ENCODE peak calls at places on chromosome X, in six cellular contexts. I is GM19239, B is fibroblast of mammary gland, G is mesendoderm, D is EH, P is AG09309. J is an unnamed sample.

GRCh38 chrX:132184871-132185270 is 34.4 kb downstream of the RAP2C start:
- DNase-seq in I (no peak), B (no peak), G (peak; percentile 66), D (peak; percentile 28), P (no peak), J (no peak)

GRCh38 chrX:81238166-81238565 is 36.3 kb downstream of the SH3BGRL start:
- DNase-seq in I (no peak), B (no peak), G (peak; percentile 22), D (no peak), P (no peak), J (no peak)

GRCh38 chrX:64377753-64378152 is 17.5 kb downstream of the MTMR8 start:
- DNase-seq in I (no peak), B (no peak), G (no peak), D (no peak), P (no peak), J (no peak)

GRCh38 chrX:17552251-17552650 is 177.3 kb downstream of the NHS start:
- DNase-seq in I (no peak), B (peak; percentile 66), G (no peak), D (peak; percentile 59), P (no peak), J (no peak)

GRCh38 chrX:96182366-96182765 is 502.3 kb upstream of the DIAPH2 start:
- DNase-seq in I (no peak), B (peak; percentile 24), G (peak; percentile 74), D (peak; percentile 6), P (no peak), J (no peak)

GRCh38 chrX:41475611-41476241 is 28.6 kb downstream of the NYX start:
- DNase-seq in I (no peak), B (no peak), G (peak; percentile 81), D (no peak), P (no peak), J (no peak)

GRCh38 chrX:50881028-50881427 is 29.5 kb upstream of the BMP15 start:
- DNase-seq in I (no peak), B (no peak), G (no peak), D (no peak), P (no peak), J (no peak)

GRCh38 chrX:113741744-113742143 is 842.1 kb upstream of the HTR2C start:
- DNase-seq in I (no peak), B (peak; percentile 50), G (peak; percentile 33), D (no peak), P (no peak), J (no peak)

GRCh38 chrX:3788494-3789233 is 75.2 kb upstream of the PRKX start:
- DNase-seq in I (no peak), B (no peak), G (peak; percentile 65), D (no peak), P (no peak), J (no peak)

GRCh38 chrX:112247714-112248113 is 165.1 kb upstream of the TRPC5 start:
- DNase-seq in I (no peak), B (no peak), G (no peak), D (no peak), P (no peak), J (no peak)

GRCh38 chrX:15911729-15912550 is 57.3 kb upstream of the AP1S2 start:
- DNase-seq in I (no peak), B (peak; percentile 32), G (no peak), D (no peak), P (no peak), J (no peak)

GRCh38 chrX:133897593-133898163 is 87.7 kb downstream of the GPC3 start:
- DNase-seq in I (no peak), B (no peak), G (no peak), D (no peak), P (no peak), J (no peak)

GRCh38 chrX:56231706-56232105 is 450 bp upstream of the KLF8 start:
- DNase-seq in I (no peak), B (no peak), G (peak; percentile 93), D (no peak), P (no peak), J (no peak)

GRCh38 chrX:103253608-103254007 is 1.3 kb downstream of the TCEAL8 start:
- DNase-seq in I (no peak), B (peak; percentile 14), G (peak; percentile 70), D (peak; percentile 1), P (no peak), J (no peak)

GRCh38 chrX:104113237-104113965 is 1.1 kb downstream of the ZCCHC18 start:
- DNase-seq in I (no peak), B (peak; percentile 38), G (peak; percentile 83), D (peak; percentile 67), P (no peak), J (peak; percentile 14)

GRCh38 chrX:63424063-63424462 is 72.9 kb upstream of the SPIN4 start:
- DNase-seq in I (no peak), B (no peak), G (no peak), D (no peak), P (no peak), J (no peak)

GRCh38 chrX:134469481-134469880 is 9.5 kb downstream of the HPRT1 start:
- DNase-seq in I (no peak), B (peak; percentile 61), G (no peak), D (peak; percentile 51), P (no peak), J (no peak)

GRCh38 chrX:63784902-63785692 is at the start of gene ARHGEF9:
- DNase-seq in I (no peak), B (no peak), G (peak; percentile 78), D (peak; percentile 12), P (no peak), J (no peak)

GRCh38 chrX:126165401-126165720 is 728 bp downstream of the DCAF12L2 start:
- DNase-seq in I (no peak), B (no peak), G (no peak), D (no peak), P (no peak), J (no peak)

GRCh38 chrX:63128509-63128908 is 222.6 kb downstream of the SPIN4 start:
- DNase-seq in I (no peak), B (peak; percentile 22), G (peak; percentile 26), D (peak; percentile 2), P (no peak), J (no peak)

GRCh38 chrX:131032646-131033230 is 25.4 kb upstream of the ARHGAP36 start:
- DNase-seq in I (no peak), B (no peak), G (no peak), D (no peak), P (no peak), J (no peak)

GRCh38 chrX:129318375-129318774 is 204.9 kb downstream of the SMARCA1 start:
- DNase-seq in I (no peak), B (peak; percentile 29), G (peak; percentile 15), D (peak; percentile 26), P (peak; percentile 3), J (no peak)

GRCh38 chrX:16852617-16853179 is 17.5 kb downstream of the RBBP7 start:
- DNase-seq in I (no peak), B (no peak), G (no peak), D (no peak), P (no peak), J (no peak)

GRCh38 chrX:30659421-30659820 is 6.2 kb downstream of the GK start:
- DNase-seq in I (no peak), B (peak; percentile 94), G (no peak), D (peak; percentile 91), P (peak; percentile 71), J (no peak)

GRCh38 chrX:132877954-132878536 is 80.4 kb downstream of the HS6ST2 start:
- DNase-seq in I (no peak), B (no peak), G (peak; percentile 51), D (no peak), P (no peak), J (no peak)

GRCh38 chrX:68488657-68489056 is 10.2 kb upstream of the YIPF6 start:
- DNase-seq in I (no peak), B (no peak), G (no peak), D (no peak), P (no peak), J (no peak)

GRCh38 chrX:9995855-9996339 is 28.7 kb downstream of the CLDN34 start:
- DNase-seq in I (peak; percentile 50), B (peak; percentile 79), G (peak; percentile 82), D (peak; percentile 83), P (peak; percentile 66), J (no peak)

GRCh38 chrX:125444659-125445058 is 125.0 kb downstream of the TEX13C start:
- DNase-seq in I (no peak), B (no peak), G (peak; percentile 73), D (no peak), P (no peak), J (no peak)

GRCh38 chrX:71873459-71873833 is 37.2 kb upstream of the NHSL2 start:
- DNase-seq in I (no peak), B (no peak), G (no peak), D (no peak), P (no peak), J (no peak)

GRCh38 chrX:12452268-12452667 is 314.0 kb downstream of the FRMPD4 start:
- DNase-seq in I (no peak), B (no peak), G (no peak), D (no peak), P (no peak), J (no peak)

GRCh38 chrX:11472879-11473278 is 179.7 kb downstream of the AMELX start:
- DNase-seq in I (no peak), B (peak; percentile 85), G (no peak), D (no peak), P (no peak), J (no peak)

GRCh38 chrX:11261260-11261659 is 32.0 kb upstream of the AMELX start:
- DNase-seq in I (no peak), B (peak; percentile 76), G (no peak), D (peak; percentile 83), P (peak; percentile 31), J (no peak)

GRCh38 chrX:112636951-112637541 is 42.7 kb downstream of the LHFPL1 start:
- DNase-seq in I (no peak), B (peak; percentile 61), G (no peak), D (peak; percentile 30), P (peak; percentile 65), J (no peak)

GRCh38 chrX:7278356-7278755 is 130.4 kb upstream of the PUDP start:
- DNase-seq in I (no peak), B (no peak), G (no peak), D (no peak), P (no peak), J (no peak)

GRCh38 chrX:101078716-101079115 is at the start of gene TMEM35A:
- DNase-seq in I (no peak), B (peak; percentile 27), G (peak; percentile 49), D (peak; percentile 45), P (no peak), J (no peak)

GRCh38 chrX:126164689-126165400 is 1.2 kb downstream of the DCAF12L2 start:
- DNase-seq in I (no peak), B (no peak), G (no peak), D (no peak), P (no peak), J (no peak)

GRCh38 chrX:122268353-122268752 is 915.7 kb upstream of the GRIA3 start:
- DNase-seq in I (no peak), B (no peak), G (no peak), D (no peak), P (no peak), J (no peak)

GRCh38 chrX:15674514-15674898 is 9.9 kb upstream of the CLTRN start:
- DNase-seq in I (peak; percentile 36), B (peak; percentile 96), G (no peak), D (peak; percentile 94), P (peak; percentile 87), J (peak; percentile 36)

GRCh38 chrX:135484636-135485289 is 35.7 kb upstream of the INTS6L start:
- DNase-seq in I (no peak), B (peak; percentile 51), G (peak; percentile 26), D (peak; percentile 59), P (peak; percentile 31), J (no peak)

J was measured in GM12891.